ENCODE peak calls at places on chromosome 10, in nine cellular contexts. O is T-helper 9 cell, X is T-helper 17 cell, Q is Kasumi-1, Z is AG20443, I is GM04504, A is A549, P is NCI-H1092, H is NCI-H2107. E is an unnamed sample.

GRCh38 chr10:126272526-126272925 is 115.8 kb downstream of the ADAM12 start:
- DNase-seq in O (no peak), X (no peak), Q (no peak), Z (no peak), I (no peak), A (no peak), P (no peak), H (no peak), E (no peak)

GRCh38 chr10:67602268-67602950 is 93.6 kb downstream of the CTNNA3 start:
- DNase-seq in O (no peak), X (no peak), Q (no peak), Z (no peak), I (no peak), A (no peak), P (no peak), H (no peak), E (no peak)

GRCh38 chr10:83917519-83918506 is 221.5 kb upstream of the GHITM start:
- DNase-seq in O (no peak), X (no peak), Q (no peak), Z (peak), I (no peak), A (peak), P (no peak), H (no peak), E (no peak)

GRCh38 chr10:122849090-122849489 is 3.4 kb upstream of the CUZD1 start:
- DNase-seq in O (no peak), X (no peak), Q (no peak), Z (no peak), I (no peak), A (no peak), P (no peak), H (no peak), E (no peak)

GRCh38 chr10:31133628-31134302 is 102.1 kb upstream of the ZNF438 start:
- DNase-seq in O (peak), X (peak), Q (peak), Z (peak), I (no peak), A (no peak), P (peak), H (peak), E (peak)

GRCh38 chr10:96512997-96513685 is 585 bp downstream of the TLL2 start:
- DNase-seq in O (peak), X (peak), Q (no peak), Z (peak), I (no peak), A (peak), P (no peak), H (no peak), E (no peak)

GRCh38 chr10:14667270-14667669 is 107.4 kb downstream of the FAM107B start:
- DNase-seq in O (no peak), X (no peak), Q (no peak), Z (no peak), I (no peak), A (no peak), P (no peak), H (no peak), E (no peak)

GRCh38 chr10:114526112-114526496 is 121.8 kb upstream of the AFAP1L2 start:
- DNase-seq in O (no peak), X (no peak), Q (no peak), Z (no peak), I (no peak), A (no peak), P (no peak), H (no peak), E (no peak)

GRCh38 chr10:118002581-118002980 is 44.2 kb downstream of the RAB11FIP2 start:
- DNase-seq in O (no peak), X (no peak), Q (no peak), Z (no peak), I (peak), A (no peak), P (no peak), H (no peak), E (no peak)

GRCh38 chr10:104795411-104795810 is 154.3 kb downstream of the SORCS3 start:
- DNase-seq in O (no peak), X (no peak), Q (no peak), Z (no peak), I (no peak), A (no peak), P (no peak), H (no peak), E (no peak)

GRCh38 chr10:31401287-31401686 is 82.3 kb downstream of the ZEB1 start:
- DNase-seq in O (no peak), X (no peak), Q (no peak), Z (no peak), I (no peak), A (no peak), P (no peak), H (peak), E (no peak)

GRCh38 chr10:43806851-43807640 is 158.4 kb upstream of the ZNF32 start:
- DNase-seq in O (no peak), X (no peak), Q (no peak), Z (no peak), I (no peak), A (no peak), P (no peak), H (no peak), E (no peak)

GRCh38 chr10:58996063-58996462 is 180.4 kb upstream of the PHYHIPL start:
- DNase-seq in O (no peak), X (no peak), Q (no peak), Z (no peak), I (no peak), A (no peak), P (no peak), H (no peak), E (no peak)

GRCh38 chr10:69180525-69181204 is 631 bp downstream of the SUPV3L1 start:
- DNase-seq in O (peak), X (peak), Q (peak), Z (peak), I (no peak), A (peak), P (no peak), H (no peak), E (no peak)

GRCh38 chr10:17622061-17622460 is 4.9 kb upstream of the HACD1 start:
- DNase-seq in O (no peak), X (no peak), Q (no peak), Z (no peak), I (no peak), A (no peak), P (no peak), H (no peak), E (no peak)

GRCh38 chr10:118753331-118753730 is 1.4 kb downstream of the CACUL1 start:
- DNase-seq in O (no peak), X (no peak), Q (no peak), Z (no peak), I (no peak), A (no peak), P (no peak), H (no peak), E (no peak)

GRCh38 chr10:72044417-72045041 is 43.8 kb downstream of the SPOCK2 start:
- DNase-seq in O (no peak), X (no peak), Q (no peak), Z (no peak), I (no peak), A (no peak), P (no peak), H (no peak), E (no peak)

GRCh38 chr10:33412261-33413092 is 78.0 kb upstream of the NRP1 start:
- DNase-seq in O (no peak), X (no peak), Q (no peak), Z (peak), I (peak), A (no peak), P (no peak), H (no peak), E (no peak)

GRCh38 chr10:103659674-103660363 is 166.3 kb downstream of the NEURL1 start:
- DNase-seq in O (no peak), X (peak), Q (peak), Z (peak), I (peak), A (no peak), P (no peak), H (peak), E (peak)

GRCh38 chr10:48522011-48522765 is 82.7 kb downstream of the ARHGAP22 start:
- DNase-seq in O (no peak), X (no peak), Q (no peak), Z (no peak), I (no peak), A (no peak), P (no peak), H (no peak), E (no peak)

GRCh38 chr10:100348389-100348927 is 1.4 kb downstream of the SCD start:
- DNase-seq in O (no peak), X (no peak), Q (no peak), Z (no peak), I (no peak), A (no peak), P (no peak), H (no peak), E (no peak)

GRCh38 chr10:22657566-22658190 is 56.7 kb downstream of the PIP4K2A start:
- DNase-seq in O (no peak), X (no peak), Q (no peak), Z (peak), I (no peak), A (no peak), P (no peak), H (no peak), E (no peak)

GRCh38 chr10:69636626-69637550 is 6.8 kb downstream of the FAM241B start:
- DNase-seq in O (no peak), X (no peak), Q (peak), Z (no peak), I (no peak), A (peak), P (no peak), H (no peak), E (no peak)

GRCh38 chr10:131960631-131961046 is 21.1 kb downstream of the BNIP3 start:
- DNase-seq in O (no peak), X (no peak), Q (no peak), Z (no peak), I (no peak), A (no peak), P (no peak), H (no peak), E (no peak)

GRCh38 chr10:501596-501995 is 187.9 kb downstream of the DIP2C start:
- DNase-seq in O (no peak), X (no peak), Q (no peak), Z (no peak), I (no peak), A (no peak), P (no peak), H (peak), E (no peak)

E was measured in NCI-H446 treated with DMSO at 0.1 percent for 48 hours.